ENCODE peak calls at places on chromosomes 16 and 17, in eight cellular contexts. T is cardiac muscle cell, E is right atrium auricular region, B is keratinocyte, C is heart left ventricle, S is heart right ventricle, M is lower lobe of right lung, I is suprapubic skin. V is an unnamed sample.

GRCh38 chr16:11576427-11577289 is 10.1 kb downstream of the LITAF start:
- DNase-seq in T (no peak), E (no peak), B (no peak), C (no peak), S (no peak), M (peak; percentile 22), I (no peak), V (no peak)

GRCh38 chr16:2963611-2964415 is at the start of gene KREMEN2:
- DNase-seq in T (no peak), E (no peak), B (no peak), C (no peak), S (no peak), M (peak; percentile 54), I (no peak), V (no peak)

GRCh38 chr16:4511441-4512082 is 27.0 kb downstream of the CDIP1 start:
- DNase-seq in T (peak; percentile 47), E (no peak), B (no peak), C (peak; percentile 52), S (peak; percentile 45), M (no peak), I (no peak), V (no peak)

GRCh38 chr16:23408242-23409201 is 44.5 kb downstream of the COG7 start:
- DNase-seq in T (peak; percentile 54), E (no peak), B (no peak), C (peak; percentile 47), S (peak; percentile 38), M (no peak), I (no peak), V (no peak)

GRCh38 chr16:2196162-2196980 is at the start of gene CASKIN1:
- DNase-seq in T (peak; percentile 29), E (no peak), B (no peak), C (no peak), S (no peak), M (no peak), I (no peak), V (no peak)

GRCh38 chr16:53773881-53774280 is 69.9 kb downstream of the FTO start:
- DNase-seq in T (no peak), E (no peak), B (no peak), C (no peak), S (no peak), M (no peak), I (no peak), V (no peak)

GRCh38 chr17:77323413-77324171 is 182.8 kb downstream of the SEC14L1 start:
- DNase-seq in T (peak; percentile 91), E (no peak), B (no peak), C (peak; percentile 29), S (peak; percentile 61), M (peak; percentile 68), I (peak; percentile 77), V (peak; percentile 16)

GRCh38 chr17:73901661-73902415 is 257.6 kb upstream of the SDK2 start:
- DNase-seq in T (peak; percentile 6), E (no peak), B (no peak), C (peak; percentile 40), S (peak; percentile 41), M (peak; percentile 76), I (no peak), V (peak; percentile 21)

GRCh38 chr17:33949100-33949499 is 306.0 kb upstream of the CCL2 start:
- DNase-seq in T (no peak), E (no peak), B (no peak), C (no peak), S (no peak), M (no peak), I (peak; percentile 24), V (no peak)

GRCh38 chr17:50346313-50347086 is 574 bp downstream of the XYLT2 start:
- DNase-seq in T (peak; percentile 19), E (no peak), B (no peak), C (peak; percentile 51), S (peak; percentile 50), M (peak; percentile 73), I (peak; percentile 79), V (no peak)

GRCh38 chr16:19143241-19143640 is 24.8 kb upstream of the SYT17 start:
- DNase-seq in T (no peak), E (no peak), B (no peak), C (no peak), S (no peak), M (no peak), I (no peak), V (no peak)

GRCh38 chr16:4402439-4403132 is 13.8 kb downstream of the CORO7 start:
- DNase-seq in T (peak; percentile 86), E (peak; percentile 82), B (no peak), C (peak; percentile 84), S (peak; percentile 89), M (peak; percentile 89), I (peak; percentile 86), V (peak; percentile 69)

GRCh38 chr17:44197980-44198720 is 1.5 kb downstream of the ATXN7L3 start:
- DNase-seq in T (peak; percentile 53), E (peak; percentile 68), B (no peak), C (no peak), S (no peak), M (no peak), I (no peak), V (peak; percentile 51)

GRCh38 chr16:65062736-65063583 is 58.9 kb downstream of the CDH11 start:
- DNase-seq in T (no peak), E (no peak), B (no peak), C (no peak), S (no peak), M (no peak), I (no peak), V (no peak)

GRCh38 chr16:9027070-9027799 is 63.5 kb upstream of the USP7 start:
- DNase-seq in T (no peak), E (no peak), B (no peak), C (no peak), S (no peak), M (no peak), I (no peak), V (no peak)

GRCh38 chr16:81745704-81746558 is 33.2 kb upstream of the PLCG2 start:
- DNase-seq in T (peak; percentile 63), E (peak; percentile 67), B (no peak), C (peak; percentile 76), S (peak; percentile 71), M (peak; percentile 82), I (no peak), V (peak; percentile 29)

GRCh38 chr16:8678068-8678927 is 3.9 kb downstream of the ABAT start:
- DNase-seq in T (peak; percentile 69), E (no peak), B (no peak), C (no peak), S (no peak), M (no peak), I (no peak), V (no peak)

GRCh38 chr16:84082110-84082509 is 34.6 kb downstream of the MBTPS1 start:
- DNase-seq in T (no peak), E (no peak), B (no peak), C (no peak), S (no peak), M (no peak), I (no peak), V (no peak)

GRCh38 chr16:46871587-46871986 is 12.6 kb upstream of the GPT2 start:
- DNase-seq in T (no peak), E (no peak), B (no peak), C (no peak), S (no peak), M (no peak), I (no peak), V (no peak)

GRCh38 chr16:87949071-87949744 is 2.0 kb upstream of the BANP start:
- DNase-seq in T (no peak), E (no peak), B (no peak), C (no peak), S (no peak), M (no peak), I (no peak), V (no peak)

GRCh38 chr17:57868007-57868774 is 18.3 kb upstream of the MRPS23 start:
- DNase-seq in T (peak; percentile 91), E (peak; percentile 86), B (no peak), C (peak; percentile 79), S (peak; percentile 79), M (peak; percentile 68), I (peak; percentile 89), V (peak; percentile 69)

DNA sequence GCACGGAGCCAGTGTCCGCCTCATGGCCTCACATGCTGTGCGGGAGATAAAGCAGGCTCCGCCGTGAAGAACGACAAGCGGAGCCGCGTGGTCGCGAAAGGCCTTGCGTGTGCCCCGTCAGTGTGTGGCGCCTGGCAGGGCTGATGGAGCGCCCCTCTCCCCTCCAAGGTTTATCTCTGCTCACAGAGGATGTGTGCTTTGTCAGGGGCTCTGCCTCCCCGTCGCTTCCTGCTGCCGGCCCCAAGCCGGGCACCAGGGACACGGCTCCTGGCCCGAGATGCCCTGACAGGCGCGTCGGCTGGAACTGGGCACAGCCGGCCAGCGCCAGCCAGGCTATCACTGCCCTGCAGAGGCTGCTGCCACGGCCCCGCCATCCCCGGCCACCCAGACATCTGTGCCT is 95.3 kb upstream of the GSE1 start:
- DNase-seq in T (no peak), E (no peak), B (no peak), C (no peak), S (no peak), M (no peak), I (no peak), V (no peak)
- H3K4me1 ChIP-seq in T (peaks cover 31% of the 10 kb centered on the region), E (no peaks in the 10 kb centered on the region), B (peaks cover 28% of the 10 kb centered on the region), C (peaks cover 6% of the 10 kb centered on the region), S (peaks cover 40% of the 10 kb centered on the region), M (peaks cover 38% of the 10 kb centered on the region), I (peaks cover 56% of the 10 kb centered on the region), V (peaks cover 20% of the 10 kb centered on the region)

GRCh38 chr17:39642675-39643074 is 5.7 kb downstream of the STARD3 start:
- DNase-seq in T (no peak), E (no peak), B (no peak), C (no peak), S (no peak), M (no peak), I (no peak), V (no peak)
- H3K27me3 ChIP-seq in T (no peaks in the 10 kb centered on the region), E (no peaks in the 10 kb centered on the region), B (no peaks in the 10 kb centered on the region), C (no peaks in the 10 kb centered on the region), S (no peaks in the 10 kb centered on the region), M (no peaks in the 10 kb centered on the region), I (no peaks in the 10 kb centered on the region), V (no peaks in the 10 kb centered on the region)

DNA sequence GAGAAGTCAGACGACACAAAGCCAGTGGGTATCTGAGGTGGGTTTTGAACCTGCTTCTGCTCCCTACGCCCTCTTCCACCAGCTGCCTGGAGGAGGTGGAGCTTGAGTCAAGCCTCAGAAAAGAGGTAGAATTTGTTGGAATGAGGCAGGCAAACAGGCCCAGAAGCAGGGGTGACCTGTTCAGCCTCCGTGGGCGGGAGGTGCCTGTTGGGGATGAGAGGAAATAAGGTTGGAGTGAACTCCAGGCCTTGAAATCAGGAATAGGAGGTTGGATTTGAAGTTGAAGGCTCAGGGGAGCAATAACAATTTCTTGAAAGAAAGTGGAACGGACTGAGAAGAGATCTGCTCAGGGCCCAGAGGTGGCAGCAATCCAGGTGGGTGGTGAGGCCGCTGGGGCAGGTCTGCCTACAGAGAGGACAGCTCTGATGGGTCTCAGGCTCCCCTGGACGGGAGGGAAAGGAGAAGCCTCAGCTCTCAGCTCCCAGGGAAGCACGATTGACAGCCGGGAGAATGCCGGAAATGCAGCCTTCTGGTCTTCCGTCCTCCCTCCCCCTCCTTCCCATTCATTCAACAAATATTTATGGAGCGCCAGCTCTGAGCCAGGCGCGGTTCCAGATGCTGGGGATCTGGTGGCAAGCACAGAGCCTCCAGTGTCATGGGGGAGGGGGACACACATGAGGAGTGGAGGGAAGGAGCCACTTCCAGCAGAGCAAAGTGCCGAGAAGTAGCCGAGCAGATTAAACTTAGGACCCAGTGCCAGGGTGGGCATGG is 61.9 kb upstream of the CIBAR2 start:
- DNase-seq in T (peak; percentile 80), E (no peak), B (no peak), C (no peak), S (no peak), M (peak; percentile 42), I (no peak), V (no peak)
- H3K27ac ChIP-seq in T (peak overlapping the region; percentile 42), E (peak overlapping the region; percentile 48), B (peak overlapping the region; percentile 59), C (no peak overlapping the region), S (peak overlapping the region; percentile 20), M (peak overlapping the region; percentile 25), I (no peak overlapping the region), V (peak overlapping the region; percentile 24)

GRCh38 chr17:41665566-41666335 is 22.9 kb upstream of the EIF1 start:
- DNase-seq in T (peak; percentile 88), E (peak; percentile 88), B (no peak), C (peak; percentile 90), S (peak; percentile 91), M (peak; percentile 95), I (peak; percentile 94), V (peak; percentile 76)
- H3K4me1 ChIP-seq in T (peaks cover 5% of the 10 kb centered on the region), E (no peaks in the 10 kb centered on the region), B (peaks cover 52% of the 10 kb centered on the region), C (peaks cover 3% of the 10 kb centered on the region), S (peaks cover 21% of the 10 kb centered on the region), M (peaks cover 24% of the 10 kb centered on the region), I (peaks cover 60% of the 10 kb centered on the region), V (peaks cover 6% of the 10 kb centered on the region)

V was measured in tibial nerve.